ENCODE peak calls at places on chromosome 11, in six cellular contexts. O is SK-N-SH, D is H1, S is GM12891, B is K562, M is GM12892. L is an unnamed sample.

GRCh38 chr11:65424200-65425104 is 1.9 kb downstream of the NEAT1 start:
- DNase-seq in M (no peak), D (no peak), S (no peak), O (no peak), B (peak), L (no peak)

GRCh38 chr11:117519170-117519569 is 191.5 kb downstream of the CEP164 start:
- DNase-seq in S (no peak), B (no peak), M (no peak), O (no peak), D (no peak), L (peak)

GRCh38 chr11:5967708-5968107 is 586 bp downstream of the OR56A5 start:
- DNase-seq in D (no peak), S (no peak), M (no peak), O (no peak), B (no peak), L (no peak)

GRCh38 chr11:62539238-62539925 is 7.2 kb downstream of the AHNAK start:
- DNase-seq in D (peak), O (peak), S (no peak), M (no peak), B (peak), L (no peak)

GRCh38 chr11:23413057-23413456 is 552.8 kb upstream of the CCDC179 start:
- DNase-seq in S (no peak), B (no peak), D (no peak), O (no peak), M (no peak), L (no peak)

GRCh38 chr11:128889657-128890213 is 1.4 kb upstream of the KCNJ5 start:
- DNase-seq in O (no peak), B (no peak), D (no peak), S (no peak), M (no peak), L (no peak)

GRCh38 chr11:95512682-95513081 is 276.9 kb downstream of the FAM76B start:
- DNase-seq in D (no peak), O (no peak), M (no peak), B (no peak), S (no peak), L (peak)

GRCh38 chr11:103317118-103317517 is 207.9 kb downstream of the DYNC2H1 start:
- DNase-seq in D (no peak), O (no peak), M (no peak), S (no peak), B (no peak), L (no peak)

GRCh38 chr11:5626191-5626590 is 1.4 kb downstream of the TRIM34 start:
- DNase-seq in M (no peak), D (no peak), O (no peak), S (no peak), B (no peak), L (no peak)

GRCh38 chr11:3203221-3204043 is 15.2 kb downstream of the MRGPRG start:
- DNase-seq in O (peak), S (no peak), M (no peak), D (no peak), B (no peak), L (no peak)

GRCh38 chr11:109035261-109035660 is 370.4 kb downstream of the DDX10 start:
- DNase-seq in M (no peak), O (no peak), B (no peak), D (no peak), S (no peak), L (no peak)
- TF ChIP-seq TAF1 in M (no peak), O (no peak), B (no peak), D (no peak), S (no peak), L (no peak)

DNA sequence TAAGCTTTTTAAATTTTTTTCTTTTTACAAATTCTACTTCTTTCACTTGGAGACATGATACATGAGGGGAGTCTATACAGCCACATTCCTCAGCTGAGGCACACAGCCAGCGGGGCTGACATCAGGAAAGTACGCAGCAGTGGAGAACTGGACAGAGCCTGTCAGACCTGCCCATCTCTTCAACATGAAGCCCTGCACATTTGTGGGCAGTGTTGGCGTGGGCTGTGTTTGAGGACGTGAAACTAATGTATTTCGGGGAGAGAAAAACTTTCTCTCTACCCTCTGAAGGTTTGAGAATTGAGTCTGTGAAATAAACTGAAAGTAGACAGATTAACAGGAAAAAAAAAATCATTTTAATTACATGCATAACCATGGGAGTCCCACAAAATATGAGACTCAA is 84.8 kb upstream of the HTATIP2 start:
- DNase-seq in D (no peak), O (no peak), M (no peak), B (no peak), S (no peak), L (no peak)
- TF ChIP-seq TAF1 in D (no peak), O (no peak), M (no peak), B (no peak), S (no peak), L (no peak)

GRCh38 chr11:64241430-64242153 is 697 bp downstream of the FKBP2 start:
- DNase-seq in M (peak), O (peak), D (peak), S (peak), B (peak), L (peak)
- TF ChIP-seq TAF1 in M (no peak), O (peak), D (peak), S (no peak), B (peak), L (peak)

GRCh38 chr11:125376117-125376516 is 119.9 kb downstream of the FEZ1 start:
- DNase-seq in D (no peak), S (no peak), O (no peak), M (no peak), B (no peak), L (no peak)
- TF ChIP-seq TAF1 in D (no peak), S (no peak), O (no peak), M (no peak), B (no peak), L (no peak)

GRCh38 chr11:47442514-47442913 is 6.4 kb downstream of the RAPSN start:
- DNase-seq in O (no peak), S (no peak), B (no peak), M (no peak), D (no peak), L (no peak)
- TF ChIP-seq TAF1 in O (no peak), S (no peak), B (no peak), M (no peak), D (no peak), L (no peak)

DNA sequence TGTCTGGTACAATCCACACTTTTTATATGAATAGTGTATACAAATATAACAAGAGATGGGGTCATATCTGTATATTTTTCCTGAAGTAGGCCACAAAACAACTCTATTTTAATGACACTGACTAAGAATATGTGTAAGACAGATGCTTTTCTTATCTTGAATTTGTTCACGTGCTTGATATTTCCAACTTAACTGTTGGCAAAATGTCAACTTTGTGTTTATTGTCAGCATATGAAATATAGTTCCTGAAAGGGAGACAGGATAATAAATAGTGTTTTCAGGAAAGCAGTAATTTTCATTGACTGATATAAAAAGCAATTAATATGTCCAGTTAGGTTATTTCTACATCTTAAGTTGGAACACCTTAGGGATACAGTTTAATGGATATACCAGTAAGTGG is 27.8 kb downstream of the NOX4 start:
- DNase-seq in B (no peak), M (no peak), O (no peak), D (no peak), S (no peak), L (no peak)
- TF ChIP-seq TAF1 in B (no peak), M (no peak), O (no peak), D (no peak), S (no peak), L (no peak)

GRCh38 chr11:106461839-106462545 is 384.5 kb downstream of the AASDHPPT start:
- DNase-seq in D (no peak), S (no peak), B (no peak), O (no peak), M (no peak), L (peak)

GRCh38 chr11:106461148-106461547 is 383.7 kb downstream of the AASDHPPT start:
- DNase-seq in B (no peak), O (no peak), M (no peak), S (no peak), D (no peak), L (no peak)

GRCh38 chr11:106459135-106459534 is 381.7 kb downstream of the AASDHPPT start:
- DNase-seq in S (no peak), B (no peak), M (no peak), O (no peak), D (no peak), L (no peak)

GRCh38 chr11:106456651-106457050 is 379.2 kb downstream of the AASDHPPT start:
- DNase-seq in S (no peak), D (no peak), O (no peak), B (no peak), M (no peak), L (no peak)

DNA sequence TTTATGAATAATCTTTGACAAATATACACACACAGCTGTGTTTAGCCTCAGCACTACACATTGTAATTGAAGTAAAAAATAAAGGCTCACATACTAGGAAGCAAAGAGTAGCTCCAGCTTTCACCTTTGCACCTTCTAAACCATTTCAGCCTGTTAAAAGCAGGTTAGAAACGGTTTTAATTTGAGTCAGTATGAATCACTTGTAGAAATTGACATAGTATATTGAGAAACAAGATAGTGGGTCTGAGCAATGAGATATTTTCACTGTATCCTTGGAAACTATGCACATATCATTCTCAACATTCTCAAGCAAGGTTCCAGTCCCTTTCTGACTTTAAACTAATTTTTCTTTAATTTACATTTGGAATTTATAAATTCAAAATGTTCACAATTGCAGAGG is 380.3 kb downstream of the AASDHPPT start:
- DNase-seq in M (no peak), D (no peak), O (no peak), B (no peak), S (no peak), L (peak)
- TF ChIP-seq TAF1 in M (no peak), D (no peak), O (no peak), B (no peak), S (no peak), L (no peak)

GRCh38 chr11:112769170-112769569 is 192.1 kb upstream of the NCAM1 start:
- DNase-seq in D (no peak), S (no peak), O (peak), B (no peak), M (no peak), L (no peak)
- TF ChIP-seq TAF1 in D (no peak), S (no peak), O (no peak), B (no peak), M (no peak), L (no peak)

GRCh38 chr11:21552910-21553309 is 640.0 kb upstream of the ANO5 start:
- DNase-seq in M (no peak), D (no peak), O (no peak), S (no peak), B (no peak), L (no peak)

GRCh38 chr11:21560466-21560975 is 632.4 kb upstream of the ANO5 start:
- DNase-seq in D (no peak), B (no peak), M (no peak), S (no peak), O (no peak), L (no peak)

GRCh38 chr11:21554284-21554683 is 638.6 kb upstream of the ANO5 start:
- DNase-seq in S (no peak), M (no peak), D (no peak), O (no peak), B (no peak), L (no peak)

GRCh38 chr11:21561589-21561988 is 631.3 kb upstream of the ANO5 start:
- DNase-seq in D (no peak), M (no peak), S (no peak), O (no peak), B (no peak), L (no peak)

GRCh38 chr11:21556936-21557335 is 635.9 kb upstream of the ANO5 start:
- DNase-seq in B (no peak), D (no peak), S (no peak), M (no peak), O (peak), L (no peak)
- TF ChIP-seq TAF1 in B (no peak), D (no peak), S (no peak), M (no peak), O (no peak), L (no peak)

L was measured in HepG2.